ENCODE peak calls at places on chromosomes 12 and 14, in seven cellular contexts. V, F, E, K, C, B and G are unnamed samples.

GRCh38 chr12:88957358-88957757 is 377.1 kb upstream of the KITLG start:
- DNase-seq in C (no peak), E (no peak), K (no peak), F (no peak), B (no peak), V (no peak), G (no peak)

GRCh38 chr12:52206309-52207040 is 14.7 kb upstream of the KRT80 start:
- DNase-seq in C (no peak), F (no peak), E (no peak), K (no peak), V (no peak), B (no peak), G (peak; percentile 14)

GRCh38 chr12:92224685-92225331 is 79.2 kb upstream of the BTG1 start:
- DNase-seq in C (no peak), F (no peak), V (peak; percentile 48), K (no peak), E (no peak), B (no peak), G (peak; percentile 13)

GRCh38 chr12:124764870-124765570 is 98.6 kb downstream of the SCARB1 start:
- DNase-seq in V (peak; percentile 83), K (peak; percentile 78), F (no peak), B (no peak), E (no peak), C (no peak), G (no peak)

GRCh38 chr14:75232597-75232996 is 46.0 kb upstream of the FOS start:
- DNase-seq in V (no peak), B (no peak), E (no peak), C (no peak), K (no peak), F (no peak), G (no peak)

GRCh38 chr14:26984318-26985177 is 386.7 kb upstream of the NOVA1 start:
- DNase-seq in V (peak; percentile 43), F (no peak), B (no peak), E (peak; percentile 74), C (no peak), K (peak; percentile 49), G (no peak)

GRCh38 chr14:87133073-87133815 is 859.7 kb downstream of the GALC start:
- DNase-seq in E (no peak), F (no peak), V (peak; percentile 85), K (no peak), C (no peak), B (no peak), G (no peak)

GRCh38 chr14:104355949-104356737 is 217.8 kb downstream of the KIF26A start:
- DNase-seq in K (no peak), V (no peak), E (no peak), C (no peak), B (no peak), F (no peak), G (peak; percentile 71)